ENCODE peak calls at places on chromosomes 13 and 19, in six cellular contexts. W, Q, T, C, B and S are unnamed samples.

GRCh38 chr13:35920816-35921215 is 210.4 kb downstream of the DCLK1 start:
- DNase-seq in C (no peak), W (no peak), T (no peak), B (no peak), Q (no peak), S (no peak)

GRCh38 chr13:76533251-76533650 is 353.0 kb downstream of the KCTD12 start:
- DNase-seq in C (peak; percentile 14), B (peak; percentile 42), W (no peak), Q (no peak), T (no peak), S (no peak)

GRCh38 chr13:79522583-79522982 is 41.6 kb downstream of the NDFIP2 start:
- DNase-seq in Q (no peak), T (no peak), B (peak; percentile 64), C (peak; percentile 71), W (no peak), S (no peak)

GRCh38 chr19:15048885-15049541 is at the start of gene CASP14:
- DNase-seq in T (no peak), C (no peak), W (no peak), Q (no peak), B (no peak), S (no peak)

GRCh38 chr13:42497798-42498197 is 76.2 kb upstream of the TNFSF11 start:
- DNase-seq in T (no peak), W (no peak), Q (no peak), B (peak; percentile 40), C (peak; percentile 86), S (peak; percentile 55)

GRCh38 chr13:25085125-25085742 is 10.7 kb upstream of the PABPC3 start:
- DNase-seq in C (peak; percentile 59), T (no peak), Q (no peak), W (peak; percentile 25), B (peak; percentile 26), S (peak; percentile 50)

GRCh38 chr19:18086590-18087138 is at the start of gene IL12RB1:
- DNase-seq in C (no peak), B (no peak), W (no peak), Q (no peak), T (no peak), S (no peak)

GRCh38 chr19:30206187-30206586 is 166.0 kb upstream of the ZNF536 start:
- DNase-seq in B (no peak), Q (no peak), W (no peak), T (no peak), C (no peak), S (no peak)

GRCh38 chr13:68107667-68108066 is 877.5 kb upstream of the PCDH9 start:
- DNase-seq in B (no peak), Q (no peak), T (no peak), W (no peak), C (no peak), S (no peak)

GRCh38 chr13:23160241-23161175 is 20.3 kb upstream of the SGCG start:
- DNase-seq in T (no peak), B (no peak), Q (no peak), W (no peak), C (peak; percentile 13), S (peak; percentile 41)

GRCh38 chr13:110942248-110942981 is 27.5 kb upstream of the ANKRD10 start:
- DNase-seq in T (no peak), C (no peak), W (no peak), B (peak; percentile 44), Q (no peak), S (no peak)

GRCh38 chr19:6963937-6964336 is 57.3 kb downstream of the MBD3L2B start:
- DNase-seq in Q (no peak), W (no peak), B (no peak), T (no peak), C (no peak), S (no peak)

GRCh38 chr19:1259206-1259872 is 9.8 kb upstream of the CIRBP start:
- DNase-seq in W (peak; percentile 25), C (peak; percentile 68), Q (peak; percentile 71), B (peak; percentile 51), T (peak; percentile 84), S (peak; percentile 84)

GRCh38 chr13:24713022-24713421 is 32.8 kb downstream of the ATP12A start:
- DNase-seq in T (no peak), W (no peak), Q (no peak), B (no peak), C (no peak), S (no peak)

GRCh38 chr19:5189318-5189607 is 151.3 kb downstream of the PTPRS start:
- DNase-seq in B (no peak), C (no peak), Q (no peak), T (no peak), W (no peak), S (no peak)
- H3K4me3 ChIP-seq in B (no peak overlapping the region), C (no peak overlapping the region), Q (no peak overlapping the region), T (no peak overlapping the region), W (no peak overlapping the region), S (no peak overlapping the region)

DNA sequence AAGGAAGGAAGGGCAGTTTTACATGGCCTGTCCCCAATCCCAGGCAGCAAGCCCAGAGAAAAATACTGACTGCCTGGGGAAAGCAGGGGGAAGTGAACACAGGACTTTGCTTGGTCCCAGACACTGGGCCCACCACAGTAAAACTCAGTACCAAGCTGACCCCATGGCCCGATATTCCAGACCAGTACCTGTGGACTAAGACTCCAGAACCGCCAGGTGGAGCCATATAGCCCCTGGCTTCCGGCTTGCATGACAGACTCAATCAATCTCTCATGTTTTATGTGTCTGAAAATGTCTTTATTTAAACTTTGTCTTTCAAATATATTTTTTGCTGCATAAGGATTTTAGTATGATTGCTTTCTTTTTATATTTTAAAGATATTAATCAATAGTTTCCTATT is 767.9 kb upstream of the SLITRK6 start:
- DNase-seq in W (no peak), C (no peak), Q (no peak), T (no peak), B (no peak), S (no peak)
- TF ChIP-seq CTCF in W (no peak), C (peak; percentile 16), Q (no peak), T (no peak), B (no peak), S (no peak)

GRCh38 chr19:35080613-35081170 is 34.9 kb upstream of the FXYD3 start:
- DNase-seq in W (no peak), Q (no peak), B (no peak), C (no peak), T (no peak), S (no peak)

GRCh38 chr19:35083678-35084077 is 31.9 kb upstream of the FXYD3 start:
- DNase-seq in W (no peak), C (no peak), B (no peak), Q (no peak), T (no peak), S (no peak)

GRCh38 chr19:35079826-35080225 is 35.8 kb upstream of the FXYD3 start:
- DNase-seq in W (no peak), Q (no peak), B (no peak), T (no peak), C (no peak), S (no peak)

GRCh38 chr19:35078807-35079206 is 36.8 kb upstream of the FXYD3 start:
- DNase-seq in Q (no peak), T (no peak), B (no peak), W (no peak), C (no peak), S (no peak)

GRCh38 chr19:35081201-35081600 is 34.4 kb upstream of the FXYD3 start:
- DNase-seq in C (no peak), T (no peak), W (no peak), B (no peak), Q (no peak), S (no peak)
- H3K4me3 ChIP-seq in C (no peak overlapping the region), T (no peak overlapping the region), W (no peak overlapping the region), B (no peak overlapping the region), Q (no peak overlapping the region), S (no peak overlapping the region)

GRCh38 chr19:28207244-28207643 is 1005.7 kb downstream of the UQCRFS1 start:
- DNase-seq in B (no peak), W (no peak), C (no peak), T (no peak), Q (no peak), S (no peak)

GRCh38 chr19:28213476-28214082 is 999.4 kb downstream of the UQCRFS1 start:
- DNase-seq in B (no peak), Q (no peak), T (no peak), C (no peak), W (no peak), S (no peak)

GRCh38 chr19:28208745-28209144 is 1004.2 kb downstream of the UQCRFS1 start:
- DNase-seq in B (no peak), W (no peak), T (no peak), Q (no peak), C (no peak), S (no peak)
- TF ChIP-seq CTCF in B (no peak), W (no peak), T (no peak), Q (no peak), C (no peak), S (no peak)

DNA sequence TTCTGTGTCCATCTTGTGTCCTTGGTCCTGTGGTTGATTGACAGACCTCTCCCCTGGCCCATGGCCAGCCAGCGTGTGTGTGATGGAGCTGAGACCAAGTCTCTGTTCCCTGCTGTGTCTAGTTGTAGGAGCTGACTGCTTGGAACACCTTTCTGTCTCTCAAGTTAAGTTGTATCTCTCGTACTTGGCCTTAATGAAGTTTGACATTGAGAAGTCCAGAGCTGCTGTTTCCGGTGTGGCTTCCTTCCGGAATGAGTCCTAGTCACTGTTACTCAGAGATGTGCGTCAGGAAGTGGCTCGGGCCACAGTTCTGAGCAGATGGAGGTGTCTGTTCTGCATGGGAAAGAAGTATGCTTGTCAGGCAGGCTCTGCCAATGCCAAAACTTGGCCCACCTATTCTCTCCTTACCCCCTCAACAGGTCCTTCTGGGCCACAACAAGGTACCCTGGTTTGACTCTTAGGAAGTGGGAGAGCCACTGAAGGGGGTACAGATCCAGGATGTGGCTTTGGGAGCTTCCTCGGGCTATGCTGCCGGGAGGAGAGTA is 54.3 kb downstream of the GATAD2A start:
- DNase-seq in Q (no peak), C (peak; percentile 58), W (no peak), T (no peak), B (peak; percentile 87), S (peak; percentile 79)
- H3K4me3 ChIP-seq in Q (no peak overlapping the region), C (no peak overlapping the region), W (no peak overlapping the region), T (no peak overlapping the region), B (peak overlapping the region; percentile 2), S (no peak overlapping the region)

DNA sequence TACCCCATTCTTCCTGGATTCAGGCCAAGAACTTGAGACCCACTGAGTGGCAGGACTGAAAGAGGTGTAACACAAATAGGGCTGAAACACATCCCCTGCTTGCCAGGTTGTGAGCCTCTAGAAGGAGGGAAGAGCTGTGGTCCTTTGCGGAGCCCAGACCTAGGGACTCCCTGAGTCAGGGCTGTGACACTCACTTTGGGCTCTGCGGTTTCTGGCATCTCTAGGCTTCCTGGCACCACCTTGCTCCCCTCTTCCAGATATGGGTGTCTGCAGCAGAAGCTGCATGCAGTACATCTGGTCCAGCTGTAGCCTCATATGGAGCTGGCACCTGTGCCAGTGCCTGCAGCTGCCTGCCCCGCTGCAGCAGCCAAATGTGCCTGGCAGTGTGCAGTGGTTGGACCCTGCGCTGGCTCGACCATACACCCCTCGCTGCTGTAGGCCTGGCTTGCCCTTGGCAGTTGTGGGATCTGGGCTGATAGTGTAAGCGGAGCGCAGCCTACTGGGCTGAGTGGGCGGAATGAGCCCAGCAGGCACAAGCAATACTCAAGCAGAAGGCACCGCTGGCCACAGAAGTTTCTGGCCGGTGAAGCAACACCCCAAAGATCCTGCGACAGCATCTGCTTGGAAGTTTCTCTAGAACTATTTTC is 290.4 kb downstream of the SLITRK6 start:
- DNase-seq in Q (no peak), W (no peak), C (peak; percentile 36), B (no peak), T (no peak), S (peak; percentile 9)
- TF ChIP-seq CTCF in Q (no peak), W (peak; percentile 25), C (no peak), B (no peak), T (no peak), S (no peak)